ENCODE peak calls at places on chromosome 5, in ten cellular contexts. One of them, this sample, is unnamed.

GRCh38 chr5:83729389-83729788 is 8.7 kb upstream of the HAPLN1 start:
- DNase-seq in dermis microvascular lymphatic vessel endothelial cell: no peak
- DNase-seq in substantia nigra: no peak
- DNase-seq in ACHN: no peak
- DNase-seq in PC-3: no peak
- DNase-seq in stimulated activated CD8-positive, alpha-beta memory T cell treated with anti-CD3 and anti-CD28 coated beads, Interleukin-7, amount 100 ng/mL, for 4 hours: no peak
- DNase-seq in LHCN-M2: no peak
- DNase-seq in non-pigmented ciliary epithelial cell: no peak
- DNase-seq in heart left ventricle: no peak
- DNase-seq in GDM1: no peak
- DNase-seq in this sample: no peak

GRCh38 chr5:83471405-83472212 is at the start of gene VCAN:
- DNase-seq in dermis microvascular lymphatic vessel endothelial cell: peak
- DNase-seq in substantia nigra: peak
- DNase-seq in ACHN: peak
- DNase-seq in PC-3: peak
- DNase-seq in stimulated activated CD8-positive, alpha-beta memory T cell treated with anti-CD3 and anti-CD28 coated beads, Interleukin-7, amount 100 ng/mL, for 4 hours: no peak
- DNase-seq in LHCN-M2: peak
- DNase-seq in non-pigmented ciliary epithelial cell: peak
- DNase-seq in heart left ventricle: peak
- DNase-seq in GDM1: no peak
- DNase-seq in this sample: peak

GRCh38 chr5:176734756-176735342 is 75.5 kb upstream of the UNC5A start:
- DNase-seq in dermis microvascular lymphatic vessel endothelial cell: no peak
- DNase-seq in substantia nigra: no peak
- DNase-seq in ACHN: no peak
- DNase-seq in PC-3: no peak
- DNase-seq in stimulated activated CD8-positive, alpha-beta memory T cell treated with anti-CD3 and anti-CD28 coated beads, Interleukin-7, amount 100 ng/mL, for 4 hours: no peak
- DNase-seq in LHCN-M2: no peak
- DNase-seq in non-pigmented ciliary epithelial cell: no peak
- DNase-seq in heart left ventricle: no peak
- DNase-seq in GDM1: no peak
- DNase-seq in this sample: no peak

GRCh38 chr5:72658767-72659540 is 151.7 kb upstream of the ZNF366 start:
- DNase-seq in dermis microvascular lymphatic vessel endothelial cell: no peak
- DNase-seq in substantia nigra: no peak
- DNase-seq in ACHN: no peak
- DNase-seq in PC-3: no peak
- DNase-seq in stimulated activated CD8-positive, alpha-beta memory T cell treated with anti-CD3 and anti-CD28 coated beads, Interleukin-7, amount 100 ng/mL, for 4 hours: no peak
- DNase-seq in LHCN-M2: no peak
- DNase-seq in non-pigmented ciliary epithelial cell: no peak
- DNase-seq in heart left ventricle: no peak
- DNase-seq in GDM1: no peak
- DNase-seq in this sample: peak

GRCh38 chr5:95953026-95953425 is 8.6 kb downstream of the ELL2 start:
- DNase-seq in dermis microvascular lymphatic vessel endothelial cell: no peak
- DNase-seq in substantia nigra: no peak
- DNase-seq in ACHN: no peak
- DNase-seq in PC-3: no peak
- DNase-seq in stimulated activated CD8-positive, alpha-beta memory T cell treated with anti-CD3 and anti-CD28 coated beads, Interleukin-7, amount 100 ng/mL, for 4 hours: no peak
- DNase-seq in LHCN-M2: no peak
- DNase-seq in non-pigmented ciliary epithelial cell: no peak
- DNase-seq in heart left ventricle: no peak
- DNase-seq in GDM1: no peak
- DNase-seq in this sample: no peak

GRCh38 chr5:31638286-31638685 is 645 bp upstream of the PDZD2 start:
- DNase-seq in dermis microvascular lymphatic vessel endothelial cell: no peak
- DNase-seq in substantia nigra: no peak
- DNase-seq in ACHN: no peak
- DNase-seq in PC-3: no peak
- DNase-seq in stimulated activated CD8-positive, alpha-beta memory T cell treated with anti-CD3 and anti-CD28 coated beads, Interleukin-7, amount 100 ng/mL, for 4 hours: no peak
- DNase-seq in LHCN-M2: no peak
- DNase-seq in non-pigmented ciliary epithelial cell: no peak
- DNase-seq in heart left ventricle: peak
- DNase-seq in GDM1: no peak
- DNase-seq in this sample: peak

GRCh38 chr5:112757468-112758208 is 20.0 kb downstream of the APC start:
- DNase-seq in dermis microvascular lymphatic vessel endothelial cell: peak
- DNase-seq in substantia nigra: no peak
- DNase-seq in ACHN: peak
- DNase-seq in PC-3: peak
- DNase-seq in stimulated activated CD8-positive, alpha-beta memory T cell treated with anti-CD3 and anti-CD28 coated beads, Interleukin-7, amount 100 ng/mL, for 4 hours: no peak
- DNase-seq in LHCN-M2: peak
- DNase-seq in non-pigmented ciliary epithelial cell: no peak
- DNase-seq in heart left ventricle: no peak
- DNase-seq in GDM1: no peak
- DNase-seq in this sample: no peak

GRCh38 chr5:143913008-143913752 is 101.2 kb downstream of the HMHB1 start:
- DNase-seq in dermis microvascular lymphatic vessel endothelial cell: peak
- DNase-seq in substantia nigra: no peak
- DNase-seq in ACHN: no peak
- DNase-seq in PC-3: peak
- DNase-seq in stimulated activated CD8-positive, alpha-beta memory T cell treated with anti-CD3 and anti-CD28 coated beads, Interleukin-7, amount 100 ng/mL, for 4 hours: no peak
- DNase-seq in LHCN-M2: peak
- DNase-seq in non-pigmented ciliary epithelial cell: peak
- DNase-seq in heart left ventricle: no peak
- DNase-seq in GDM1: no peak
- DNase-seq in this sample: no peak

GRCh38 chr5:15500326-15500958 is 462 bp downstream of the FBXL7 start:
- DNase-seq in dermis microvascular lymphatic vessel endothelial cell: peak
- DNase-seq in substantia nigra: peak
- DNase-seq in ACHN: peak
- DNase-seq in PC-3: no peak
- DNase-seq in stimulated activated CD8-positive, alpha-beta memory T cell treated with anti-CD3 and anti-CD28 coated beads, Interleukin-7, amount 100 ng/mL, for 4 hours: no peak
- DNase-seq in LHCN-M2: peak
- DNase-seq in non-pigmented ciliary epithelial cell: no peak
- DNase-seq in heart left ventricle: peak
- DNase-seq in GDM1: no peak
- DNase-seq in this sample: peak

GRCh38 chr5:87434461-87434860 is 21.7 kb upstream of the CCNH start:
- DNase-seq in dermis microvascular lymphatic vessel endothelial cell: no peak
- DNase-seq in substantia nigra: no peak
- DNase-seq in ACHN: no peak
- DNase-seq in PC-3: no peak
- DNase-seq in stimulated activated CD8-positive, alpha-beta memory T cell treated with anti-CD3 and anti-CD28 coated beads, Interleukin-7, amount 100 ng/mL, for 4 hours: no peak
- DNase-seq in LHCN-M2: no peak
- DNase-seq in non-pigmented ciliary epithelial cell: no peak
- DNase-seq in heart left ventricle: no peak
- DNase-seq in GDM1: no peak
- DNase-seq in this sample: no peak

GRCh38 chr5:160310140-160310909 is 2.0 kb downstream of the CCNJL start:
- DNase-seq in dermis microvascular lymphatic vessel endothelial cell: no peak
- DNase-seq in substantia nigra: no peak
- DNase-seq in ACHN: no peak
- DNase-seq in PC-3: no peak
- DNase-seq in stimulated activated CD8-positive, alpha-beta memory T cell treated with anti-CD3 and anti-CD28 coated beads, Interleukin-7, amount 100 ng/mL, for 4 hours: no peak
- DNase-seq in LHCN-M2: no peak
- DNase-seq in non-pigmented ciliary epithelial cell: no peak
- DNase-seq in heart left ventricle: no peak
- DNase-seq in GDM1: no peak
- DNase-seq in this sample: no peak

GRCh38 chr5:27652505-27652904 is 614.1 kb upstream of the CDH9 start:
- DNase-seq in dermis microvascular lymphatic vessel endothelial cell: no peak
- DNase-seq in substantia nigra: no peak
- DNase-seq in ACHN: no peak
- DNase-seq in PC-3: peak
- DNase-seq in stimulated activated CD8-positive, alpha-beta memory T cell treated with anti-CD3 and anti-CD28 coated beads, Interleukin-7, amount 100 ng/mL, for 4 hours: no peak
- DNase-seq in LHCN-M2: no peak
- DNase-seq in non-pigmented ciliary epithelial cell: no peak
- DNase-seq in heart left ventricle: no peak
- DNase-seq in GDM1: no peak
- DNase-seq in this sample: no peak

GRCh38 chr5:180208038-180208434 is 975 bp downstream of the RASGEF1C start:
- DNase-seq in dermis microvascular lymphatic vessel endothelial cell: no peak
- DNase-seq in substantia nigra: no peak
- DNase-seq in ACHN: no peak
- DNase-seq in PC-3: no peak
- DNase-seq in stimulated activated CD8-positive, alpha-beta memory T cell treated with anti-CD3 and anti-CD28 coated beads, Interleukin-7, amount 100 ng/mL, for 4 hours: no peak
- DNase-seq in LHCN-M2: no peak
- DNase-seq in non-pigmented ciliary epithelial cell: no peak
- DNase-seq in heart left ventricle: no peak
- DNase-seq in GDM1: no peak
- DNase-seq in this sample: no peak

GRCh38 chr5:137254153-137254552 is 245.0 kb downstream of the SPOCK1 start:
- DNase-seq in dermis microvascular lymphatic vessel endothelial cell: no peak
- DNase-seq in substantia nigra: no peak
- DNase-seq in ACHN: no peak
- DNase-seq in PC-3: no peak
- DNase-seq in stimulated activated CD8-positive, alpha-beta memory T cell treated with anti-CD3 and anti-CD28 coated beads, Interleukin-7, amount 100 ng/mL, for 4 hours: no peak
- DNase-seq in LHCN-M2: no peak
- DNase-seq in non-pigmented ciliary epithelial cell: no peak
- DNase-seq in heart left ventricle: no peak
- DNase-seq in GDM1: no peak
- DNase-seq in this sample: no peak

GRCh38 chr5:69024241-69024651 is 69.6 kb upstream of the SLC30A5 start:
- DNase-seq in dermis microvascular lymphatic vessel endothelial cell: peak
- DNase-seq in substantia nigra: no peak
- DNase-seq in ACHN: peak
- DNase-seq in PC-3: peak
- DNase-seq in stimulated activated CD8-positive, alpha-beta memory T cell treated with anti-CD3 and anti-CD28 coated beads, Interleukin-7, amount 100 ng/mL, for 4 hours: no peak
- DNase-seq in LHCN-M2: peak
- DNase-seq in non-pigmented ciliary epithelial cell: no peak
- DNase-seq in heart left ventricle: no peak
- DNase-seq in GDM1: peak
- DNase-seq in this sample: peak

GRCh38 chr5:150596826-150597225 is 43.6 kb upstream of the SYNPO start:
- DNase-seq in dermis microvascular lymphatic vessel endothelial cell: no peak
- DNase-seq in substantia nigra: no peak
- DNase-seq in ACHN: no peak
- DNase-seq in PC-3: no peak
- DNase-seq in stimulated activated CD8-positive, alpha-beta memory T cell treated with anti-CD3 and anti-CD28 coated beads, Interleukin-7, amount 100 ng/mL, for 4 hours: no peak
- DNase-seq in LHCN-M2: no peak
- DNase-seq in non-pigmented ciliary epithelial cell: no peak
- DNase-seq in heart left ventricle: no peak
- DNase-seq in GDM1: no peak
- DNase-seq in this sample: no peak

GRCh38 chr5:111135946-111136345 is 43.8 kb downstream of the WDR36 start:
- DNase-seq in dermis microvascular lymphatic vessel endothelial cell: peak
- DNase-seq in substantia nigra: no peak
- DNase-seq in ACHN: peak
- DNase-seq in PC-3: peak
- DNase-seq in stimulated activated CD8-positive, alpha-beta memory T cell treated with anti-CD3 and anti-CD28 coated beads, Interleukin-7, amount 100 ng/mL, for 4 hours: no peak
- DNase-seq in LHCN-M2: peak
- DNase-seq in non-pigmented ciliary epithelial cell: no peak
- DNase-seq in heart left ventricle: no peak
- DNase-seq in GDM1: no peak
- DNase-seq in this sample: no peak

GRCh38 chr5:5306696-5307095 is 115.8 kb upstream of the ICE1 start:
- DNase-seq in dermis microvascular lymphatic vessel endothelial cell: no peak
- DNase-seq in substantia nigra: no peak
- DNase-seq in ACHN: no peak
- DNase-seq in PC-3: peak
- DNase-seq in stimulated activated CD8-positive, alpha-beta memory T cell treated with anti-CD3 and anti-CD28 coated beads, Interleukin-7, amount 100 ng/mL, for 4 hours: no peak
- DNase-seq in LHCN-M2: no peak
- DNase-seq in non-pigmented ciliary epithelial cell: no peak
- DNase-seq in heart left ventricle: no peak
- DNase-seq in GDM1: no peak
- DNase-seq in this sample: no peak

GRCh38 chr5:179549973-179550510 is 312 bp upstream of the RUFY1 start:
- DNase-seq in dermis microvascular lymphatic vessel endothelial cell: peak
- DNase-seq in substantia nigra: no peak
- DNase-seq in ACHN: peak
- DNase-seq in PC-3: peak
- DNase-seq in stimulated activated CD8-positive, alpha-beta memory T cell treated with anti-CD3 and anti-CD28 coated beads, Interleukin-7, amount 100 ng/mL, for 4 hours: peak
- DNase-seq in LHCN-M2: no peak
- DNase-seq in non-pigmented ciliary epithelial cell: no peak
- DNase-seq in heart left ventricle: peak
- DNase-seq in GDM1: peak
- DNase-seq in this sample: no peak

GRCh38 chr5:1435369-1435768 is 9.9 kb downstream of the SLC6A3 start:
- DNase-seq in dermis microvascular lymphatic vessel endothelial cell: no peak
- DNase-seq in substantia nigra: no peak
- DNase-seq in ACHN: no peak
- DNase-seq in PC-3: no peak
- DNase-seq in stimulated activated CD8-positive, alpha-beta memory T cell treated with anti-CD3 and anti-CD28 coated beads, Interleukin-7, amount 100 ng/mL, for 4 hours: no peak
- DNase-seq in LHCN-M2: no peak
- DNase-seq in non-pigmented ciliary epithelial cell: no peak
- DNase-seq in heart left ventricle: no peak
- DNase-seq in GDM1: no peak
- DNase-seq in this sample: no peak

GRCh38 chr5:158531899-158532298 is 567.8 kb downstream of the EBF1 start:
- DNase-seq in dermis microvascular lymphatic vessel endothelial cell: no peak
- DNase-seq in substantia nigra: no peak
- DNase-seq in ACHN: no peak
- DNase-seq in PC-3: no peak
- DNase-seq in stimulated activated CD8-positive, alpha-beta memory T cell treated with anti-CD3 and anti-CD28 coated beads, Interleukin-7, amount 100 ng/mL, for 4 hours: no peak
- DNase-seq in LHCN-M2: no peak
- DNase-seq in non-pigmented ciliary epithelial cell: no peak
- DNase-seq in heart left ventricle: no peak
- DNase-seq in GDM1: no peak
- DNase-seq in this sample: no peak

GRCh38 chr5:31137676-31138075 is 55.8 kb upstream of the CDH6 start:
- DNase-seq in dermis microvascular lymphatic vessel endothelial cell: no peak
- DNase-seq in substantia nigra: no peak
- DNase-seq in ACHN: no peak
- DNase-seq in PC-3: no peak
- DNase-seq in stimulated activated CD8-positive, alpha-beta memory T cell treated with anti-CD3 and anti-CD28 coated beads, Interleukin-7, amount 100 ng/mL, for 4 hours: no peak
- DNase-seq in LHCN-M2: no peak
- DNase-seq in non-pigmented ciliary epithelial cell: no peak
- DNase-seq in heart left ventricle: no peak
- DNase-seq in GDM1: no peak
- DNase-seq in this sample: no peak

GRCh38 chr5:175867587-175868347 is 3.6 kb upstream of the CPLX2 start:
- DNase-seq in dermis microvascular lymphatic vessel endothelial cell: no peak
- DNase-seq in substantia nigra: no peak
- DNase-seq in ACHN: peak
- DNase-seq in PC-3: peak
- DNase-seq in stimulated activated CD8-positive, alpha-beta memory T cell treated with anti-CD3 and anti-CD28 coated beads, Interleukin-7, amount 100 ng/mL, for 4 hours: no peak
- DNase-seq in LHCN-M2: no peak
- DNase-seq in non-pigmented ciliary epithelial cell: no peak
- DNase-seq in heart left ventricle: no peak
- DNase-seq in GDM1: no peak
- DNase-seq in this sample: peak

GRCh38 chr5:115386657-115387056 is 90.2 kb upstream of the CCDC112 start:
- DNase-seq in dermis microvascular lymphatic vessel endothelial cell: no peak
- DNase-seq in substantia nigra: no peak
- DNase-seq in ACHN: no peak
- DNase-seq in PC-3: peak
- DNase-seq in stimulated activated CD8-positive, alpha-beta memory T cell treated with anti-CD3 and anti-CD28 coated beads, Interleukin-7, amount 100 ng/mL, for 4 hours: no peak
- DNase-seq in LHCN-M2: no peak
- DNase-seq in non-pigmented ciliary epithelial cell: no peak
- DNase-seq in heart left ventricle: no peak
- DNase-seq in GDM1: no peak
- DNase-seq in this sample: no peak

GRCh38 chr5:54309751-54310432 is 481 bp downstream of the ARL15 start:
- DNase-seq in dermis microvascular lymphatic vessel endothelial cell: peak
- DNase-seq in substantia nigra: no peak
- DNase-seq in ACHN: peak
- DNase-seq in PC-3: peak
- DNase-seq in stimulated activated CD8-positive, alpha-beta memory T cell treated with anti-CD3 and anti-CD28 coated beads, Interleukin-7, amount 100 ng/mL, for 4 hours: peak
- DNase-seq in LHCN-M2: no peak
- DNase-seq in non-pigmented ciliary epithelial cell: no peak
- DNase-seq in heart left ventricle: peak
- DNase-seq in GDM1: no peak
- DNase-seq in this sample: peak

GRCh38 chr5:142945845-142946244 is 175.7 kb downstream of the ARHGAP26 start:
- DNase-seq in dermis microvascular lymphatic vessel endothelial cell: no peak
- DNase-seq in substantia nigra: no peak
- DNase-seq in ACHN: no peak
- DNase-seq in PC-3: no peak
- DNase-seq in stimulated activated CD8-positive, alpha-beta memory T cell treated with anti-CD3 and anti-CD28 coated beads, Interleukin-7, amount 100 ng/mL, for 4 hours: no peak
- DNase-seq in LHCN-M2: no peak
- DNase-seq in non-pigmented ciliary epithelial cell: no peak
- DNase-seq in heart left ventricle: no peak
- DNase-seq in GDM1: no peak
- DNase-seq in this sample: no peak

GRCh38 chr5:127299678-127300077 is 9.1 kb downstream of the MEGF10 start:
- DNase-seq in dermis microvascular lymphatic vessel endothelial cell: peak
- DNase-seq in substantia nigra: no peak
- DNase-seq in ACHN: no peak
- DNase-seq in PC-3: no peak
- DNase-seq in stimulated activated CD8-positive, alpha-beta memory T cell treated with anti-CD3 and anti-CD28 coated beads, Interleukin-7, amount 100 ng/mL, for 4 hours: no peak
- DNase-seq in LHCN-M2: peak
- DNase-seq in non-pigmented ciliary epithelial cell: no peak
- DNase-seq in heart left ventricle: no peak
- DNase-seq in GDM1: no peak
- DNase-seq in this sample: no peak

GRCh38 chr5:38622723-38623129 is 66.3 kb upstream of the LIFR start:
- DNase-seq in dermis microvascular lymphatic vessel endothelial cell: no peak
- DNase-seq in substantia nigra: no peak
- DNase-seq in ACHN: no peak
- DNase-seq in PC-3: no peak
- DNase-seq in stimulated activated CD8-positive, alpha-beta memory T cell treated with anti-CD3 and anti-CD28 coated beads, Interleukin-7, amount 100 ng/mL, for 4 hours: no peak
- DNase-seq in LHCN-M2: no peak
- DNase-seq in non-pigmented ciliary epithelial cell: no peak
- DNase-seq in heart left ventricle: no peak
- DNase-seq in GDM1: no peak
- DNase-seq in this sample: no peak

This sample was measured in SJCRH30.